ENCODE peak calls at places on chromosome 12, in ten cellular contexts. Z is NCI-H774; G is EL; W is SW480; L is EH; H is HAP-1; V is activated CD8-positive, alpha-beta T cell treated with anti-CD3 and anti-CD28 coated beads for 36 hours; D is anterior cingulate cortex; Q is left ventricle myocardium inferior; X is HEK293T. M is an unnamed sample.

GRCh38 chr12:89211456-89211855 is 140.8 kb downstream of the DUSP6 start:
- DNase-seq in L (peak), Q (no peak), V (no peak), W (no peak), D (no peak), H (no peak), G (peak), Z (no peak), X (no peak), M (no peak)

GRCh38 chr12:25438638-25439037 is 114.4 kb downstream of the LMNTD1 start:
- DNase-seq in Z (no peak), H (no peak), G (peak), L (peak), V (no peak), X (no peak), Q (no peak), W (no peak), D (no peak), M (no peak)

GRCh38 chr12:47820631-47821345 is 1.1 kb upstream of the HDAC7 start:
- DNase-seq in H (peak), L (peak), G (peak), X (peak), Z (no peak), V (no peak), W (peak), Q (peak), D (no peak), M (no peak)

GRCh38 chr12:50325890-50326391 is 42.6 kb upstream of the LIMA1 start:
- DNase-seq in D (no peak), G (no peak), Q (no peak), V (no peak), H (no peak), Z (no peak), W (no peak), X (no peak), L (no peak), M (no peak)

GRCh38 chr12:570237-570925 is 92.9 kb downstream of the NINJ2 start:
- DNase-seq in L (peak), W (peak), D (no peak), G (peak), H (peak), Z (no peak), X (peak), V (no peak), Q (peak), M (peak)

GRCh38 chr12:113413488-113413939 is 8.7 kb upstream of the SDSL start:
- DNase-seq in L (peak), Q (no peak), V (no peak), G (peak), D (no peak), X (no peak), H (peak), Z (no peak), W (no peak), M (peak)

GRCh38 chr12:130043685-130044421 is 118.4 kb upstream of the FZD10 start:
- DNase-seq in W (no peak), G (no peak), L (no peak), H (no peak), V (no peak), Z (peak), D (no peak), Q (no peak), X (no peak), M (no peak)

GRCh38 chr12:106120578-106121105 is 18.1 kb downstream of the NUAK1 start:
- DNase-seq in D (no peak), L (no peak), W (no peak), H (no peak), X (no peak), V (no peak), Q (peak), G (no peak), Z (no peak), M (no peak)

GRCh38 chr12:67594888-67595287 is 53.7 kb upstream of the DYRK2 start:
- DNase-seq in W (no peak), D (no peak), H (no peak), Q (no peak), V (no peak), L (peak), G (no peak), Z (no peak), X (no peak), M (no peak)

GRCh38 chr12:93702707-93703305 is 25.6 kb downstream of the CRADD start:
- DNase-seq in H (no peak), W (no peak), Q (no peak), L (no peak), V (no peak), G (no peak), Z (no peak), D (no peak), X (no peak), M (no peak)

GRCh38 chr12:52836042-52836466 is 1.9 kb upstream of the KRT79 start:
- DNase-seq in Z (no peak), D (no peak), V (peak), G (peak), H (no peak), Q (no peak), L (peak), W (no peak), X (no peak), M (no peak)

GRCh38 chr12:104521731-104522130 is 65.0 kb downstream of the CHST11 start:
- DNase-seq in G (peak), W (no peak), L (peak), Z (no peak), D (no peak), H (no peak), V (no peak), Q (no peak), X (no peak), M (peak)

M was measured in BE2C.